ENCODE peak calls at places on chromosomes 13 and 19, in five cellular contexts. K is neural progenitor cell, D is spleen, N is upper lobe of left lung, F is OCI-LY7. T is an unnamed sample. For H3K9me3, the result is how much of the 10 kb centered on the place peaks cover.

GRCh38 chr19:1291761-1292418 is 6.2 kb downstream of the EFNA2 start:
- DNase-seq in K (no peak), D (no peak), N (no peak), F (peak), T (no peak)

GRCh38 chr19:48746120-48746519 is 589 bp downstream of the IZUMO1 start:
- DNase-seq in F (no peak), K (no peak), N (no peak), D (no peak), T (no peak)

GRCh38 chr19:947090-947706 is 21.4 kb downstream of the ARID3A start:
- DNase-seq in F (no peak), D (no peak), K (no peak), N (no peak), T (no peak)

GRCh38 chr13:80363890-80364503 is 23.1 kb upstream of the SPRY2 start:
- DNase-seq in K (peak), N (no peak), F (peak), D (no peak), T (no peak)

GRCh38 chr13:68927387-68928026 is 1180.1 kb upstream of the ATXN8OS start:
- DNase-seq in N (no peak), F (no peak), K (peak), D (no peak), T (no peak)

GRCh38 chr13:110405597-110406450 is 98.7 kb downstream of the COL4A2 start:
- DNase-seq in K (no peak), F (no peak), N (no peak), D (no peak), T (no peak)

GRCh38 chr19:39946532-39946931 is 12.1 kb upstream of the FCGBP start:
- DNase-seq in N (peak), D (no peak), K (no peak), F (no peak), T (no peak)

GRCh38 chr13:110625771-110626321 is 10.5 kb downstream of the NAXD start:
- DNase-seq in D (no peak), N (no peak), K (no peak), F (no peak), T (no peak)

GRCh38 chr13:40664100-40665060 is 2.1 kb downstream of the FOXO1 start:
- DNase-seq in N (peak), F (peak), D (peak), K (peak), T (peak)

DNA sequence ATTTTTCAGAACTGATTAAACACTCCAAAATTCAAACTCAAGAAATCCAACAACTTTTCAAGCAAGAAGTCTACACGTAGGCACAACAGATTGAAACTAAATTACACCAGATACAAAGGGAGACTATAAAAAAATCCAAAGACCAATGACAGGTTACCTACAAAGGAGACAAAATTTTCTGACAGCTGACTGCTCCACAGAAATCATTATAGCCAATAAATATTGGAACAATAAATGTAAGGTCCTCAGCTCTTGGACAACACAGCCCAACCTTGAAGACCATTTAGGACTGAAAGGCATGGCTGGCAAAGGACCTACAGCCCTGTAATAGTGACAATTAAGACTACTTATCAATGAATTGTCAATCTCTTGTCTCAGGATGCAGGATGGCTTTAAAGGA is 15.9 kb downstream of the ZNF350 start:
- DNase-seq in D (no peak), F (no peak), N (no peak), K (no peak), T (no peak)
- H3K9me3 ChIP-seq in D (half or more), F (under half), N (half or more), K (under half), T (half or more)

DNA sequence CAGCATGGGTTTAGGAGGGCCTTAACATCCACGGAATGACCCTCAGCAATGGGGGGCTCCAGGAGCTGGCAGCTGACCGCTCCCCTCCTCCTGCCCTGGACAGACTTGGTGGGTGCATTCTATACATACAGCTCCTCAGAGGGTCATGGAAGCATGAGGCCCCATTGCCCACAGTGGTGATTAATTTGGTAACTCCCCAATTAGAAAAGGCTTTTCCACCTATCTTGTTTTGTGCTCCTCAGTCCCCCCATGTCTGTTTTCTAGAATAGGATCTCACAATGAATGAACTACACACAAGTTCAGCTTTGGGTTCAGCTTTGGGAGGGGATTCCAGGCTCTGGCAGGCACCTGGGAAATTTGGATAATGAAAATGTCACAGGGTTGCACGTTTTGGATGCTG is 707.8 kb downstream of the UQCRFS1 start:
- DNase-seq in F (no peak), D (no peak), N (no peak), K (no peak), T (no peak)
- H3K9me3 ChIP-seq in F (under half), D (under half), N (under half), K (under half), T (under half)

GRCh38 chr19:53355739-53356138 is 9.8 kb upstream of the ZNF525 start:
- DNase-seq in K (no peak), D (no peak), F (no peak), N (no peak), T (no peak)
- H3K9me3 ChIP-seq in K (under half), D (half or more), F (half or more), N (half or more), T (under half)

GRCh38 chr13:29681859-29682258 is 86.4 kb upstream of the SLC7A1 start:
- DNase-seq in K (no peak), D (no peak), N (no peak), F (no peak), T (no peak)
- H3K9me3 ChIP-seq in K (under half), D (under half), N (under half), F (under half), T (under half)

GRCh38 chr19:57773488-57773887 is 4.0 kb downstream of the ZNF586 start:
- DNase-seq in N (no peak), F (no peak), D (no peak), K (no peak), T (no peak)

GRCh38 chr19:57779220-57779845 is 9.9 kb downstream of the ZNF586 start:
- DNase-seq in D (no peak), F (no peak), N (no peak), K (no peak), T (no peak)

GRCh38 chr19:57776764-57777296 is 7.4 kb downstream of the ZNF586 start:
- DNase-seq in D (no peak), F (no peak), N (no peak), K (no peak), T (no peak)

DNA sequence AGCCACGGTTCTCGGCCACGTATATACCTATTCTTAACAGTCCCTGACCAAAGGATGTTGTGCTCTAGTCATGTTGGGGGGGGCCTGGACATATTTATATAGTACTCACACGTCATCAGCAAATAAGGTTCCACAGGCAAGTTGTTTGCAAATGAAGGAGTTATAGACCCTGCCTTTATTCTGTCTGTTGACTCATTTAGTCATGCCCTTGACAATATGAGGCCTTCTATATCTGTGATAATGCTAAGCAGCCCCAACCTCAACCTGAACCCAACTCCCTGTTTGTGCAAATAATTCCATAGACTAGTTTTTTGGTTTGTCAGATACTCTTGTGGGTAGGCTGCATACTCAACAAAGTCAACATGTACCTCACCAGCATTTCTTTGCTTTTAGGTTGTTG is 8.9 kb downstream of the ZNF586 start:
- DNase-seq in F (no peak), D (no peak), N (no peak), K (no peak), T (no peak)
- H3K9me3 ChIP-seq in F (under half), D (half or more), N (half or more), K (under half), T (half or more)

GRCh38 chr19:18211683-18212082 is 7.8 kb upstream of the RAB3A start:
- DNase-seq in K (no peak), D (no peak), N (no peak), F (no peak), T (no peak)
- H3K9me3 ChIP-seq in K (under half), D (under half), N (under half), F (under half), T (under half)

DNA sequence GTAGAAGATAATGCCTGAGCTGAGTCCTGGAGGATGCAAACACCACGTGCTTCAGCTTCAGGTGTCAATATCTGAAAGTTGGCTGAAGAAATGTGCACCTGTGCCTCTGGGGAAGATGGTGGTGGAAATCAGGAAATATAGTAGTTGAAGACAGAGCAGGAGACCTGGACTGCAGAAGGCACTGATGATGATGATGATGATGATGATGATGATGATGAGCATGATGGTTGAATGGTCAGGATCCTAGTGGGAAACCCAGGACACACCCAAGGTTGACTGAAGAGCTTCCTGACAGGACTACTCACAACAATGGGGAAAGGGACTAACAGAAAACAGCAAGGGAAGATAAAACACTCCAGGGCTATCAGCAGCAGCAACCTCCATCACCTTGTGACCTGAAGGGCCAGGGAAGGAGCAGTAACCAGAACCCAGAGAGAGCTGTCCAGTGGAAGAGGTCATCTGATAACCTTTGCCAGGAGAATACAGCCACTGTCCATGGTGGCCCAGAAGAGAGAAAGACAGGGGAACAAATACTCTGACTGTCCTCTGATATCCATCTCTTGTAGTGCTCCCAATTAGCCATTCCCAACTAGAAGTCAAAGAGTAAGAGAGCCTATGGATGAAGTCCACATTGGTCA is 170.3 kb downstream of the TSHZ3 start:
- DNase-seq in D (no peak), K (no peak), N (no peak), F (no peak), T (no peak)
- H3K9me3 ChIP-seq in D (under half), K (under half), N (under half), F (under half), T (under half)